ENCODE peak calls at places on chromosomes 2 and 18, in seven cellular contexts. Z is psoas muscle; R is neuronal stem cell; A is ovary; V is CD8-positive, alpha-beta T cell; F is heart left ventricle; Y is hepatocyte. X is an unnamed sample.

GRCh38 chr2:225040862-225041209 is 1.4 kb downstream of the DOCK10 start:
- DNase-seq in Z (no peak), R (no peak), A (peak), V (no peak), F (no peak), Y (no peak), X (no peak)

GRCh38 chr2:72789241-72789640 is 36.6 kb downstream of the EXOC6B start:
- DNase-seq in Z (no peak), R (no peak), A (no peak), V (no peak), F (no peak), Y (no peak), X (no peak)

GRCh38 chr2:226030369-226031077 is 631.0 kb downstream of the NYAP2 start:
- DNase-seq in Z (no peak), R (peak), A (no peak), V (no peak), F (no peak), Y (peak), X (no peak)

GRCh38 chr18:74342416-74343043 is 26.9 kb downstream of the C18orf63 start:
- DNase-seq in Z (no peak), R (peak), A (no peak), V (no peak), F (no peak), Y (peak), X (no peak)

GRCh38 chr18:47992903-47993302 is 62.4 kb upstream of the SMAD2 start:
- DNase-seq in Z (no peak), R (no peak), A (no peak), V (no peak), F (no peak), Y (no peak), X (no peak)

GRCh38 chr2:129318581-129319421 is 660.7 kb upstream of the RAB6C start:
- DNase-seq in Z (no peak), R (no peak), A (no peak), V (no peak), F (no peak), Y (peak), X (no peak)

GRCh38 chr18:59270689-59271257 is 2.5 kb downstream of the RAX start:
- DNase-seq in Z (no peak), R (no peak), A (no peak), V (no peak), F (no peak), Y (no peak), X (no peak)

GRCh38 chr2:40284797-40285196 is 167.1 kb downstream of the SLC8A1 start:
- DNase-seq in Z (no peak), R (no peak), A (no peak), V (no peak), F (no peak), Y (no peak), X (no peak)

GRCh38 chr2:178819992-178820391 is 12.8 kb upstream of the TTN start:
- DNase-seq in Z (no peak), R (no peak), A (no peak), V (no peak), F (peak), Y (no peak), X (no peak)

GRCh38 chr18:2699001-2699400 is 43.5 kb downstream of the SMCHD1 start:
- DNase-seq in Z (no peak), R (no peak), A (no peak), V (no peak), F (no peak), Y (no peak), X (no peak)

GRCh38 chr2:168976034-168976654 is 55.0 kb downstream of the ABCB11 start:
- DNase-seq in Z (no peak), R (no peak), A (no peak), V (no peak), F (no peak), Y (no peak), X (no peak)

GRCh38 chr2:119650206-119650605 is 28.8 kb upstream of the TMEM177 start:
- DNase-seq in Z (no peak), R (no peak), A (no peak), V (no peak), F (no peak), Y (no peak), X (no peak)

GRCh38 chr2:8303322-8303832 is 378.5 kb upstream of the ID2 start:
- DNase-seq in Z (peak), R (no peak), A (no peak), V (peak), F (peak), Y (no peak), X (no peak)

DNA sequence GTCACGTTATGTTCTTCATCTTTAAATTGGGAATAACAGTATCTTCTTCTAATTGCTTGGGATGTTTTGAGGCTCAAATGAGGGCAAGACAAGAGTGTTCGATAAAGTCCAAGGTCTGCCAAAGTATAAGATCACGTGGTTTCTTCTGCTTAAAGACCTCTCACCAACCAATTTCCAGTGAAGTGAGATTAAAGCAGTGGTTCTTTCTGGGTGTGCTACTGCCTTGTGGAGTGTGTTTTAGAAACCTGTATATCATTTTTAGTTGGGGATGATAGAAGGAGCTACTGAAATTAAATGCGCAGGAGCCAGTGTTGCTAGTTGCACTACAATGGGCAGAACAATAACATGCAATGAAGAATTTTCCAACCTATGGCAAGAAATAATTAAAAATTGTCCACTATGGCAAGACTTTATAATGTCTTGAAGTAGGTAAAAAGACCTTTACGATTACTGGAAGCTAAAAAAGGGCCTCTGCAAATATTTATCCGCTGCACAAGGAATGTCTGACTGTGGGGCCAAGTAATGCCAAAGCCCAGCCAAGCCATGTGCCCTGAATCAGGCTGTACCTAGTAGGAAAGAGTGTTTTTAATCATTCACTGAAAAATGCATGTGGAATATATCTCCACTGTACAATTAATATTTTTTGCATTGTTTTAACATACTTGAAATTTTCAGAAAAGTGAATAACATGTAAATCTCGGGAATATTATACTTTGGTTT is 244.5 kb upstream of the REG3G start:
- DNase-seq in Z (no peak), R (no peak), A (no peak), V (no peak), F (no peak), Y (no peak), X (no peak)
- H3K4me3 ChIP-seq in Z (peak), R (no peak), A (no peak), V (no peak), F (no peak), Y (no peak), X (no peak)

DNA sequence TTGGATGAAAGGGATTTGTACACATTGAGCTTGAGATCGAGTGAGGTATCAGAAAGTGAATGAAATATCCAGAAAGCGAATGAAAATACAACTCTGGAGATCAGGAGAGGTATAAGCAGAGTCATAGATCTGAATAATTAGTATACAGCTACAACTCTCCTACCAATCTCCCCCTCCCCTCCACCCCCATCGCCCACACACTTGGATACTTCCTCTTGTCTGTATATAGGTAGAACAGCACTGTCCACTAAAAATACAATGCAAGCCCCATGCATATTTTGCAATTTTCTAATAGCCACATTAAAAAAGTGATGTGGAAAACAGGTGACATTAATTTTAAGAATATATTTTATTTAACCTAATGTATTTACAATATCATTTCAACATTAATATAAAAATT is 23.7 kb upstream of the WIPF1 start:
- DNase-seq in Z (no peak), R (no peak), A (no peak), V (no peak), F (no peak), Y (no peak), X (no peak)
- H3K27ac ChIP-seq in Z (no peak), R (no peak), A (no peak), V (no peak), F (no peak), Y (no peak), X (no peak)

GRCh38 chr18:75638223-75638596 is 210.7 kb upstream of the SMIM21 start:
- DNase-seq in Z (no peak), R (no peak), A (no peak), V (no peak), F (no peak), Y (no peak), X (no peak)

GRCh38 chr18:75635096-75635495 is 207.6 kb upstream of the SMIM21 start:
- DNase-seq in Z (no peak), R (no peak), A (no peak), V (no peak), F (no peak), Y (no peak), X (no peak)

GRCh38 chr18:75639468-75639831 is 211.9 kb upstream of the SMIM21 start:
- DNase-seq in Z (no peak), R (no peak), A (no peak), V (no peak), F (no peak), Y (no peak), X (no peak)

GRCh38 chr18:75643083-75643482 is 215.6 kb upstream of the SMIM21 start:
- DNase-seq in Z (no peak), R (no peak), A (no peak), V (no peak), F (no peak), Y (no peak), X (no peak)

DNA sequence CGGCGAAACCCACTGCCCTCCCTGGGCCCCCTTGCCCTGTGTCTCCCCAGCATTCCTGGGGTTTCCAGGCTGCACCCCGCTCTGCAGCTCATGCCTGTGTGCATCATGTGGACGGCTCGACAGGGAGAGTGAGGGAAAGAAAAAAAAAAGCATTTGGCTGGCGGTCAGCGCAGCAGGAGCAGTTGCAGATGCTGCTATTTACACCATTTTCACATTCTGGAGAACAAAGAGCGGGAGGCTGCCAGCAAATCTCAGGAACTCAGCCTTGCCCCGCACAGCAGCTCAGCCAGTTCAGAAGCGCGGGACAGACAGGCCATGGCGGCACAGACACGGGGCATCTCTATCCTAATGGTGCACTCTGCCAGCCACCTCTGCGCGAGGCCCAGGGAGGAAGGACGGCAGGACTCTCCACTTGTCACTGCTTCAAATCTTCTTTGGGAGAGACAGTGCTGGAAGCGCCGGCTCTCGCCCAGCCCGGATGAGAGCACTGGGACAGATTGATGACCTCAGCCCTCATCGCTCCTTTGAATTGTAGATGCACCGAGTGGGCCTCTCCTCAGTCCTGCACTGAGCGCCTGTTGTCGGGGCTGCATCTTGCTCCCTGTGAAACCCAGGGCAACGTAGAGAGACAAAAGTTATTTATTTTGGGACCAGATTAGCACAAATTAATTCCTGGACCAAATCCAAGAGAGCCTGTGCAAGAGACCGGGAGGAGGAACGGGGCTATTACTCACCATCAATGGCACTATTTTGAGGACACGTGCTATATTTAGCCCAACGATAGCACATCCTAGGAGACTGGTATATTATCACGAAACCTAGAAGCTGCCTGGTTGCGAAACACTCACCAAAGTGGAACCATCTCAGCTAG is 211.3 kb upstream of the SMIM21 start:
- DNase-seq in Z (no peak), R (peak), A (peak), V (no peak), F (peak), Y (peak), X (no peak)
- H3K4me3 ChIP-seq in Z (peak), R (no peak), A (peak), V (no peak), F (peak), Y (no peak), X (no peak)

GRCh38 chr2:85994897-85995647 is 106.3 kb upstream of the ST3GAL5 start:
- DNase-seq in Z (no peak), R (no peak), A (peak), V (no peak), F (no peak), Y (no peak), X (no peak)
- H3K27ac ChIP-seq in Z (peak), R (no peak), A (no peak), V (no peak), F (no peak), Y (peak), X (no peak)

GRCh38 chr2:54058449-54058848 is 57.0 kb upstream of the ACYP2 start:
- DNase-seq in Z (no peak), R (no peak), A (no peak), V (no peak), F (no peak), Y (no peak), X (no peak)

GRCh38 chr2:54054271-54054670 is 61.1 kb upstream of the ACYP2 start:
- DNase-seq in Z (no peak), R (no peak), A (no peak), V (no peak), F (no peak), Y (no peak), X (no peak)

GRCh38 chr2:54052825-54053718 is 62.3 kb upstream of the ACYP2 start:
- DNase-seq in Z (no peak), R (no peak), A (no peak), V (no peak), F (no peak), Y (no peak), X (no peak)

GRCh38 chr2:54053830-54054229 is 61.6 kb upstream of the ACYP2 start:
- DNase-seq in Z (no peak), R (no peak), A (no peak), V (no peak), F (no peak), Y (no peak), X (no peak)

GRCh38 chr2:54054774-54055173 is 60.6 kb upstream of the ACYP2 start:
- DNase-seq in Z (no peak), R (no peak), A (no peak), V (no peak), F (no peak), Y (no peak), X (no peak)
- H3K4me3 ChIP-seq in Z (no peak), R (no peak), A (no peak), V (no peak), F (no peak), Y (no peak), X (no peak)

DNA sequence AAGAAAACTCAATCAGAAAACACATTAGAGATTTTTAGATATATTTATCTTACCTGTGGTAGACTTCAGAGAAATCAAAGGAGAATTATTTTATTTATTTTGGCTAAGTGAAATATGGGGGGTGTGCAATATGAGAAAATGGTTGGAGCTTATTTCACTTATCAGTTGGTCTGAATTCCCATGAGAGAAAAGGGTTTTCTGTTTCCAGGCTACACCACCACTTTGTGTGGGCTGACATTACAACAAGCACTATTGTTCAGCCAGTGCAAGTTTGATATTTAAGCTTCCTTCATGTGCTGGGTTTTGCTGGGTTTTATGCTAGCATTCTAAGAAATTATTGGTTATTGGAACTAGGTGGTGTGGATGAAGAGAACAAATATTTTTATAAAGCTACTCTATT is 33.5 kb downstream of the RMND5A start:
- DNase-seq in Z (no peak), R (no peak), A (no peak), V (no peak), F (no peak), Y (no peak), X (no peak)
- H3K27ac ChIP-seq in Z (no peak), R (no peak), A (no peak), V (no peak), F (no peak), Y (no peak), X (no peak)